ENCODE peak calls at places on chromosomes 6 and 20, in eight cellular contexts. One of them, this sample, is unnamed.

GRCh38 chr6:139473731-139474130 is 99.3 kb upstream of the CITED2 start:
- DNase-seq in H54: no peak
- DNase-seq in glutamatergic neuron: no peak
- DNase-seq in body of pancreas: no peak
- DNase-seq in nucleus accumbens: no peak
- DNase-seq in CD4-positive, alpha-beta T cell: no peak
- DNase-seq in lower leg skin: no peak
- DNase-seq in NCI-H446: no peak
- DNase-seq in this sample: no peak

GRCh38 chr20:33015114-33015491 is 7.6 kb downstream of the BPIFB2 start:
- DNase-seq in H54: no peak
- DNase-seq in glutamatergic neuron: no peak
- DNase-seq in body of pancreas: no peak
- DNase-seq in nucleus accumbens: no peak
- DNase-seq in CD4-positive, alpha-beta T cell: no peak
- DNase-seq in lower leg skin: no peak
- DNase-seq in NCI-H446: no peak
- DNase-seq in this sample: no peak

GRCh38 chr20:4167261-4168004 is 152.1 kb upstream of the RNF24 start:
- DNase-seq in H54: no peak
- DNase-seq in glutamatergic neuron: peak
- DNase-seq in body of pancreas: peak
- DNase-seq in nucleus accumbens: peak
- DNase-seq in CD4-positive, alpha-beta T cell: no peak
- DNase-seq in lower leg skin: no peak
- DNase-seq in NCI-H446: no peak
- DNase-seq in this sample: no peak

GRCh38 chr6:150194200-150194599 is 51.4 kb downstream of the PPP1R14C start:
- DNase-seq in H54: no peak
- DNase-seq in glutamatergic neuron: no peak
- DNase-seq in body of pancreas: no peak
- DNase-seq in nucleus accumbens: no peak
- DNase-seq in CD4-positive, alpha-beta T cell: no peak
- DNase-seq in lower leg skin: no peak
- DNase-seq in NCI-H446: no peak
- DNase-seq in this sample: no peak

GRCh38 chr20:10553326-10553984 is 118.3 kb downstream of the SLX4IP start:
- DNase-seq in H54: no peak
- DNase-seq in glutamatergic neuron: peak
- DNase-seq in body of pancreas: peak
- DNase-seq in nucleus accumbens: peak
- DNase-seq in CD4-positive, alpha-beta T cell: peak
- DNase-seq in lower leg skin: peak
- DNase-seq in NCI-H446: peak
- DNase-seq in this sample: peak

GRCh38 chr6:39521826-39522377 is 199.4 kb upstream of the KCNK16 start:
- DNase-seq in H54: no peak
- DNase-seq in glutamatergic neuron: no peak
- DNase-seq in body of pancreas: no peak
- DNase-seq in nucleus accumbens: no peak
- DNase-seq in CD4-positive, alpha-beta T cell: no peak
- DNase-seq in lower leg skin: no peak
- DNase-seq in NCI-H446: no peak
- DNase-seq in this sample: no peak

GRCh38 chr6:139496654-139497343 is 122.4 kb upstream of the CITED2 start:
- DNase-seq in H54: no peak
- DNase-seq in glutamatergic neuron: no peak
- DNase-seq in body of pancreas: no peak
- DNase-seq in nucleus accumbens: no peak
- DNase-seq in CD4-positive, alpha-beta T cell: no peak
- DNase-seq in lower leg skin: no peak
- DNase-seq in NCI-H446: no peak
- DNase-seq in this sample: no peak

GRCh38 chr6:170147832-170148708 is 142.8 kb downstream of the DLL1 start:
- DNase-seq in H54: no peak
- DNase-seq in glutamatergic neuron: no peak
- DNase-seq in body of pancreas: peak
- DNase-seq in nucleus accumbens: no peak
- DNase-seq in CD4-positive, alpha-beta T cell: peak
- DNase-seq in lower leg skin: no peak
- DNase-seq in NCI-H446: no peak
- DNase-seq in this sample: no peak

GRCh38 chr20:46810442-46811327 is 84.0 kb upstream of the EYA2 start:
- DNase-seq in H54: no peak
- DNase-seq in glutamatergic neuron: no peak
- DNase-seq in body of pancreas: no peak
- DNase-seq in nucleus accumbens: no peak
- DNase-seq in CD4-positive, alpha-beta T cell: no peak
- DNase-seq in lower leg skin: no peak
- DNase-seq in NCI-H446: no peak
- DNase-seq in this sample: no peak

GRCh38 chr6:43621836-43622180 is 7.3 kb downstream of the GTPBP2 start:
- DNase-seq in H54: no peak
- DNase-seq in glutamatergic neuron: no peak
- DNase-seq in body of pancreas: no peak
- DNase-seq in nucleus accumbens: no peak
- DNase-seq in CD4-positive, alpha-beta T cell: no peak
- DNase-seq in lower leg skin: no peak
- DNase-seq in NCI-H446: no peak
- DNase-seq in this sample: no peak

GRCh38 chr6:44564906-44565524 is 177.5 kb downstream of the CDC5L start:
- DNase-seq in H54: no peak
- DNase-seq in glutamatergic neuron: no peak
- DNase-seq in body of pancreas: no peak
- DNase-seq in nucleus accumbens: no peak
- DNase-seq in CD4-positive, alpha-beta T cell: no peak
- DNase-seq in lower leg skin: no peak
- DNase-seq in NCI-H446: no peak
- DNase-seq in this sample: no peak

GRCh38 chr6:24125980-24126379 is at the start of gene NRSN1:
- DNase-seq in H54: no peak
- DNase-seq in glutamatergic neuron: peak
- DNase-seq in body of pancreas: peak
- DNase-seq in nucleus accumbens: peak
- DNase-seq in CD4-positive, alpha-beta T cell: no peak
- DNase-seq in lower leg skin: no peak
- DNase-seq in NCI-H446: peak
- DNase-seq in this sample: no peak

GRCh38 chr6:73803562-73804221 is 107.7 kb downstream of the CD109 start:
- DNase-seq in H54: peak
- DNase-seq in glutamatergic neuron: peak
- DNase-seq in body of pancreas: peak
- DNase-seq in nucleus accumbens: no peak
- DNase-seq in CD4-positive, alpha-beta T cell: no peak
- DNase-seq in lower leg skin: no peak
- DNase-seq in NCI-H446: no peak
- DNase-seq in this sample: peak